ENCODE peak calls at places on chromosomes 11 and 22, in ten cellular contexts. H, J, P, S, Z, Q, I, F, T and K are unnamed samples.

GRCh38 chr11:3880724-3881123 is 25.3 kb downstream of the STIM1 start:
- DNase-seq in H (no peak), J (no peak), P (no peak), S (no peak), Z (no peak), Q (no peak), I (no peak), F (peak), T (peak), K (no peak)

GRCh38 chr11:45041556-45041955 is 90.9 kb upstream of the TP53I11 start:
- DNase-seq in H (no peak), J (no peak), P (no peak), S (no peak), Z (no peak), Q (no peak), I (no peak), F (no peak), T (no peak), K (no peak)

GRCh38 chr11:108754901-108755625 is 90.2 kb downstream of the DDX10 start:
- DNase-seq in H (no peak), J (no peak), P (no peak), S (no peak), Z (no peak), Q (peak), I (no peak), F (peak), T (no peak), K (no peak)

GRCh38 chr22:46240073-46240472 is 10.0 kb downstream of the CDPF1 start:
- DNase-seq in H (no peak), J (no peak), P (no peak), S (no peak), Z (no peak), Q (no peak), I (no peak), F (no peak), T (no peak), K (no peak)

GRCh38 chr11:12802418-12803085 is 128.3 kb downstream of the TEAD1 start:
- DNase-seq in H (no peak), J (peak), P (no peak), S (peak), Z (no peak), Q (peak), I (peak), F (peak), T (peak), K (peak)

GRCh38 chr22:46011627-46012181 is 34.7 kb upstream of the WNT7B start:
- DNase-seq in H (no peak), J (no peak), P (no peak), S (no peak), Z (no peak), Q (no peak), I (peak), F (peak), T (no peak), K (no peak)

GRCh38 chr11:94028436-94028835 is 7.3 kb downstream of the HEPHL1 start:
- DNase-seq in H (no peak), J (peak), P (no peak), S (no peak), Z (no peak), Q (peak), I (no peak), F (peak), T (peak), K (no peak)

GRCh38 chr11:120354779-120355178 is 18.6 kb downstream of the ARHGEF12 start:
- DNase-seq in H (no peak), J (no peak), P (no peak), S (no peak), Z (no peak), Q (no peak), I (no peak), F (no peak), T (peak), K (no peak)

GRCh38 chr11:94664336-94664735 is 97.2 kb downstream of the PIWIL4 start:
- DNase-seq in H (no peak), J (peak), P (no peak), S (no peak), Z (no peak), Q (peak), I (no peak), F (no peak), T (no peak), K (no peak)

GRCh38 chr11:108436594-108436993 is 30.7 kb downstream of the C11orf65 start:
- DNase-seq in H (no peak), J (no peak), P (no peak), S (no peak), Z (no peak), Q (no peak), I (no peak), F (no peak), T (no peak), K (no peak)